ENCODE peak calls at places on chromosomes 13 and 19, in ten cellular contexts. V, O, Q, I, C, S, K, A, L and D are unnamed samples.

GRCh38 chr13:20997301-20998061 is 63.9 kb downstream of the LATS2 start:
- DNase-seq in Q (peak), K (peak), V (peak), A (no peak), C (peak), S (no peak), I (no peak), O (no peak), L (no peak), D (no peak)

GRCh38 chr19:29448046-29448445 is 77.7 kb upstream of the VSTM2B start:
- DNase-seq in A (no peak), Q (no peak), S (no peak), C (no peak), L (no peak), O (no peak), K (no peak), V (no peak), I (no peak), D (no peak)

GRCh38 chr13:20399961-20400360 is 125.7 kb downstream of the CRYL1 start:
- DNase-seq in S (no peak), O (no peak), A (no peak), K (no peak), I (peak), V (no peak), L (no peak), C (peak), Q (no peak), D (no peak)

GRCh38 chr19:12202250-12202649 is 39.4 kb downstream of the ZNF136 start:
- DNase-seq in I (peak), S (no peak), L (peak), A (no peak), O (no peak), Q (no peak), K (no peak), C (peak), V (no peak), D (no peak)

GRCh38 chr19:55703790-55704215 is 28.8 kb downstream of the EPN1 start:
- DNase-seq in A (no peak), Q (no peak), C (peak), L (peak), K (no peak), S (peak), O (no peak), V (peak), I (peak), D (no peak)

GRCh38 chr19:50510121-50510670 is 795 bp downstream of the JOSD2 start:
- DNase-seq in A (no peak), Q (no peak), C (no peak), S (peak), O (no peak), V (no peak), K (no peak), L (no peak), I (no peak), D (no peak)

GRCh38 chr19:14542721-14543328 is 13.4 kb downstream of the TECR start:
- DNase-seq in K (no peak), O (peak), L (peak), I (no peak), Q (no peak), C (no peak), A (no peak), V (peak), S (no peak), D (no peak)

GRCh38 chr19:18832331-18833140 is 777 bp downstream of the UPF1 start:
- DNase-seq in V (peak), L (peak), I (no peak), Q (no peak), C (peak), S (no peak), K (no peak), A (no peak), O (no peak), D (no peak)

GRCh38 chr19:2610637-2611482 is 91.6 kb downstream of the GNG7 start:
- DNase-seq in C (peak), V (peak), Q (no peak), K (peak), S (peak), A (peak), O (peak), I (peak), L (peak), D (peak)

GRCh38 chr13:35785563-35786327 is 309.3 kb upstream of the MAB21L1 start:
- DNase-seq in C (no peak), V (no peak), A (no peak), O (no peak), Q (no peak), I (no peak), S (no peak), L (no peak), K (no peak), D (no peak)

GRCh38 chr13:76968041-76968440 is 19.7 kb downstream of the ACOD1 start:
- DNase-seq in O (no peak), Q (no peak), V (no peak), C (peak), I (no peak), A (no peak), L (no peak), S (no peak), K (no peak), D (no peak)

GRCh38 chr13:113489171-113489548 is 1.4 kb downstream of the DCUN1D2 start:
- DNase-seq in C (peak), I (no peak), V (peak), A (no peak), L (peak), O (no peak), Q (no peak), S (no peak), K (no peak), D (no peak)

GRCh38 chr19:49890349-49891311 is 6.1 kb downstream of the IL4I1 start:
- DNase-seq in O (peak), Q (no peak), S (peak), L (peak), V (no peak), I (peak), C (peak), A (no peak), K (no peak), D (no peak)

GRCh38 chr13:40121711-40122110 is 466.2 kb downstream of the COG6 start:
- DNase-seq in L (no peak), O (no peak), Q (no peak), A (no peak), C (no peak), I (no peak), S (no peak), K (no peak), V (peak), D (no peak)

GRCh38 chr13:42478531-42479156 is 95.3 kb upstream of the TNFSF11 start:
- DNase-seq in I (no peak), Q (no peak), V (no peak), A (no peak), K (no peak), C (peak), O (peak), L (peak), S (no peak), D (no peak)

GRCh38 chr13:20512042-20512683 is 13.5 kb downstream of the CRYL1 start:
- DNase-seq in L (peak), I (no peak), O (no peak), Q (no peak), V (no peak), S (peak), A (no peak), C (peak), K (peak), D (no peak)

GRCh38 chr19:46613525-46613924 is 11.4 kb downstream of the PTGIR start:
- DNase-seq in I (no peak), A (no peak), S (no peak), K (no peak), O (no peak), V (no peak), L (no peak), Q (no peak), C (peak), D (no peak)

GRCh38 chr19:23817519-23817918 is 58.8 kb upstream of the ZNF681 start:
- DNase-seq in C (peak), K (no peak), O (peak), I (peak), L (peak), S (no peak), Q (no peak), A (no peak), V (no peak), D (no peak)

GRCh38 chr13:47546265-47546962 is 454.7 kb downstream of the SUCLA2 start:
- DNase-seq in A (no peak), C (no peak), V (no peak), K (no peak), O (no peak), L (no peak), I (no peak), Q (no peak), S (no peak), D (no peak)

GRCh38 chr13:81927347-81927746 is 1586.4 kb upstream of the SPRY2 start:
- DNase-seq in O (peak), A (no peak), I (no peak), C (peak), L (peak), S (no peak), V (no peak), K (no peak), Q (no peak), D (no peak)

GRCh38 chr19:17841810-17842662 is 5.7 kb downstream of the JAK3 start:
- DNase-seq in L (no peak), I (peak), A (peak), Q (no peak), K (peak), O (peak), S (peak), C (peak), V (peak), D (no peak)

GRCh38 chr19:10780368-10780767 is 55.6 kb downstream of the TMED1 start:
- DNase-seq in I (no peak), S (no peak), A (peak), L (no peak), O (peak), Q (no peak), K (peak), V (peak), C (no peak), D (peak)

GRCh38 chr13:41900918-41901317 is 60.0 kb downstream of the VWA8 start:
- DNase-seq in V (no peak), C (no peak), I (no peak), L (no peak), A (no peak), O (peak), Q (no peak), K (no peak), S (no peak), D (no peak)

GRCh38 chr13:85665286-85665685 is 133.9 kb downstream of the SLITRK6 start:
- DNase-seq in S (no peak), V (no peak), Q (no peak), C (no peak), O (peak), A (no peak), K (no peak), L (no peak), I (no peak), D (no peak)

GRCh38 chr13:20686167-20686566 is 17.3 kb upstream of the IL17D start:
- DNase-seq in V (no peak), L (no peak), Q (no peak), K (no peak), C (no peak), O (no peak), I (no peak), A (no peak), S (no peak), D (no peak)

GRCh38 chr13:101423872-101424271 is 7.6 kb upstream of the NALCN start:
- DNase-seq in C (no peak), I (no peak), A (no peak), L (no peak), K (no peak), S (no peak), O (no peak), Q (no peak), V (no peak), D (no peak)

GRCh38 chr19:18364826-18365528 is 21.0 kb upstream of the GDF15 start:
- DNase-seq in I (peak), C (no peak), L (peak), O (peak), V (peak), Q (peak), A (peak), K (peak), S (no peak), D (no peak)

GRCh38 chr13:26482451-26483197 is 74.9 kb upstream of the WASF3 start:
- DNase-seq in L (peak), V (peak), S (peak), I (peak), C (peak), O (peak), A (peak), Q (peak), K (peak), D (peak)

GRCh38 chr19:5099822-5100221 is 130.9 kb downstream of the KDM4B start:
- DNase-seq in A (no peak), L (no peak), V (no peak), Q (no peak), O (no peak), I (no peak), K (no peak), S (no peak), C (no peak), D (no peak)

GRCh38 chr19:5096536-5096935 is 127.6 kb downstream of the KDM4B start:
- DNase-seq in V (no peak), S (no peak), O (no peak), L (no peak), Q (no peak), K (no peak), I (no peak), C (no peak), A (no peak), D (no peak)

GRCh38 chr19:5097331-5097930 is 128.5 kb downstream of the KDM4B start:
- DNase-seq in I (no peak), A (no peak), V (no peak), O (no peak), L (no peak), S (no peak), Q (no peak), C (no peak), K (no peak), D (no peak)

GRCh38 chr19:5097959-5098623 is 129.2 kb downstream of the KDM4B start:
- DNase-seq in L (no peak), V (no peak), K (no peak), A (no peak), S (no peak), Q (no peak), I (no peak), C (no peak), O (no peak), D (no peak)

DNA sequence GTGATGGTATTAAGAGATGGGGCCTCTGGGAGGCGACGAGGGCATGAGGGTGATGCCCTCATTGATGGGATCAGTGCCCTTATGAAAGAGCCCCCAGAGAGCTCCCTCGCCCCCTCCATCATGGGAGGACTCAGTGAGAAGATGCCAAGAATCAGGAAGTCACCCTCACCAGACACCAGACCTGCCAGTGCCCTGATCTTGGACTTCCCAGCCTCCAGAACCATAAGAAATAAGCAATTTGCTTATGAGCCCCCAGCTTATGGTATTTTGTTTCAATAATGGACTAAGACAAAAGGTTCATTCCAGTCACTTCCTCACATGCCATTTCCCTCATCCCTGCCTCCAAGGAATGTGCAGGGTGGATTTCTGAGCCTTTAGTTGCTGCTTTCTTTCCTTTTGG is 129.7 kb downstream of the KDM4B start:
- DNase-seq in L (no peak), K (no peak), I (no peak), C (no peak), S (no peak), A (no peak), V (no peak), Q (no peak), O (no peak), D (no peak)
- TF ChIP-seq CTCF in L (no peak), K (no peak), I (no peak), C (no peak), S (no peak), A (no peak), V (no peak), Q (no peak), O (no peak), D (no peak)

DNA sequence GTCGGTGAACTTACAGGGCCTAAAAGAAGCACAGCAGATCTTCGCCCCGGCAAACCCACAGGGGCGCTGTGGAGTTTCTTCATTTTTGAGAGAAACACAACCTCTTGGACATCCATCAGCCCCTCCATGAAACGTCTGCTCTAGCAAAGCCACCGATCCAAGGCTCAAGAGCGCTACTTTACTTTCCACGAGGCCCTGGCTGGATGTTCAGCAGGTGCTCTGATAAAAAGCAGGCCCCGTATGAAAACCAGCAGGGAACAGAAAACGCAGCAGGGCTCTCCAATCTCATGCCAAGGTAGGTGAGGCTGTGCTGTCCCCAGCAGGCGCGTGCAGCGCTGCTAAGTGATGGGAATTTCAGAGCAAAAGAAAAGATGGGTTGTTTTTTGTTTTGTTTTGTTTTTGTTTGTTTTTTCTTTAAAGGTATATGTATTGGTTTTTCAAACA is 86.7 kb downstream of the IRS2 start:
- DNase-seq in C (peak), V (no peak), I (no peak), Q (no peak), K (no peak), S (no peak), A (no peak), O (no peak), L (no peak), D (no peak)
- TF ChIP-seq CTCF in C (peak), V (no peak), I (no peak), Q (no peak), K (no peak), S (no peak), A (no peak), O (no peak), L (no peak), D (no peak)

DNA sequence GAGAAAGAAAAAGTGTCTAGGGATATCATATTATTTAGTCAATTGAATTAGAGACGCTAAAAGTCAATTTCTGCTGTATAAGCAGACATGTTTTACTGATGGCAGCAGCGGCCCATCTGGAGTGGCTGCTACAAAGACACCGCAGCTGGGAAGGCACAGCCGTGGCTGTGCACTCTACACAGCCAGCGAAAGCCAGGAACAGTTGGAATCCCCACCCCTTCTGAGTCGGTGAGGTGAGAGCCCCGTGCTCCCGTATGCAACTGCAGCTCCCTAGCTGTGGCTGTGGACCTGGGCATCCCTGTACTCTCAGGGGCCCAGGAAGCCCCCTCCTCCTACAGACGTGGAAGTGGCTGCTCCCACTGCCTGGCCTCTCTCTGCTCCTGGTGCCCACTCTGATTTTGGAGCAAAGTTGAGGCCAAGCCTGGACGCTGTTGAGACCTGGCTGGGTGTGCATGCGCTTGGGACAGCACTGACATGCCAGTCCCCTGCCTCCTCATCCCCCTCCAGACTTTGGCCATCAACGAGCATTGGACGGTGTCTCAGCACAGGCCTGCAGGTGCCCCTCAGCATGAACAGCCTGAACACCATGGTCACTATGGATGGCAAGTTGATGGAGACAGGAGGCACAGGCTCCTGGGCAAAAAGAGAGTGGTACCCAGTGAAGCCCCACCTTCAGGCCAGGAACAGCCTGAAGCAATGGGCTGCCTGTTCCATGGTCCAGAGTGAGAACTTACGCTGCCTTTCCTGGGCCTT is 944.0 kb upstream of the MIR17HG start:
- DNase-seq in V (no peak), L (no peak), I (no peak), C (no peak), Q (no peak), K (no peak), O (no peak), S (no peak), A (no peak), D (no peak)
- TF ChIP-seq CTCF in V (no peak), L (no peak), I (no peak), C (no peak), Q (no peak), K (no peak), O (no peak), S (no peak), A (no peak), D (no peak)

GRCh38 chr19:6551607-6552450 is 21.0 kb downstream of the TNFSF9 start:
- DNase-seq in L (no peak), Q (no peak), A (no peak), K (no peak), S (peak), C (peak), V (no peak), I (no peak), O (no peak), D (no peak)
- TF ChIP-seq CTCF in L (peak), Q (peak), A (no peak), K (no peak), S (peak), C (peak), V (no peak), I (no peak), O (no peak), D (no peak)

DNA sequence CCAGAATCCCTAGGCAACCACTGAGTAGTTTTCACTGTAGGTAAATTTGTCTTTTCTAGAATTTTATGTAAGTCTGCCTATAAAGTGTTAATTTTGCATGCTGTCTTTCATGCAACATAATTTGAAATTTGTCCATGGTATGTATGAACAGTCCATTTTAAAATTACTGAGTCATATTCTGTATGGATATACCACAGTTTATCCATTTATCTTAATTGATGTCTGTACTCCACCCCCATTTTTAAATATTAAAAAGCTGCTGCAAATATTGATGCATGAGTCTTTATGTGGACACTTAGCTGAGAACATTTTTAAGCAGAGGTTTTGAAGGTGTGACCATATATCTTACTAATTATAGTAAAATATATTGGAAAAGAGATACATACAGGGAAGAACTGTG is 9.0 kb downstream of the ZNF134 start:
- DNase-seq in S (no peak), A (no peak), O (no peak), K (no peak), Q (no peak), V (no peak), I (no peak), C (no peak), L (no peak), D (no peak)
- TF ChIP-seq CTCF in S (no peak), A (no peak), O (no peak), K (no peak), Q (no peak), V (no peak), I (no peak), C (no peak), L (no peak), D (no peak)

GRCh38 chr13:110392510-110393233 is 85.6 kb downstream of the COL4A2 start:
- DNase-seq in V (peak), Q (no peak), L (no peak), O (no peak), S (no peak), I (no peak), C (no peak), A (no peak), K (no peak), D (no peak)
- TF ChIP-seq CTCF in V (no peak), Q (no peak), L (no peak), O (no peak), S (no peak), I (no peak), C (no peak), A (no peak), K (no peak), D (no peak)

GRCh38 chr19:54462713-54463530 is 656 bp downstream of the LENG9 start:
- DNase-seq in V (peak), Q (no peak), S (peak), K (peak), L (peak), O (peak), C (peak), A (peak), I (peak), D (no peak)
- TF ChIP-seq CTCF in V (peak), Q (peak), S (peak), K (peak), L (peak), O (peak), C (peak), A (no peak), I (no peak), D (no peak)

GRCh38 chr13:58712191-58712590 is 1080.6 kb downstream of the PCDH17 start:
- DNase-seq in O (no peak), Q (no peak), V (no peak), S (no peak), L (no peak), K (no peak), I (no peak), A (no peak), C (peak), D (no peak)
- TF ChIP-seq CTCF in O (no peak), Q (no peak), V (no peak), S (no peak), L (no peak), K (no peak), I (no peak), A (no peak), C (peak), D (no peak)